ENCODE peak calls at places on chromosomes 4 and X, in nine cellular contexts. H is H1, T is osteoblast, G is IMR-90, O is astrocyte, P is fibroblast of lung, B is PC-3, U is neural progenitor cell, W is hepatocyte. A is an unnamed sample.

GRCh38 chr4:141563721-141564120 is 72.7 kb upstream of the IL15 start:
- DNase-seq in H (no peak), T (peak), G (no peak), O (no peak), P (no peak), B (peak), U (no peak), W (no peak), A (peak)

GRCh38 chr4:165058676-165059075 is 5.0 kb downstream of the TRIM75 start:
- DNase-seq in H (no peak), T (no peak), G (no peak), O (no peak), P (no peak), B (no peak), U (no peak), W (no peak), A (no peak)

GRCh38 chr4:17117746-17118145 is 219.3 kb upstream of the LDB2 start:
- DNase-seq in H (no peak), T (no peak), G (peak), O (peak), P (no peak), B (no peak), U (no peak), W (no peak), A (no peak)

GRCh38 chr4:127400736-127401346 is 231.9 kb upstream of the INTU start:
- DNase-seq in H (peak), T (peak), G (peak), O (peak), P (peak), B (peak), U (peak), W (peak), A (peak)

GRCh38 chr4:109419679-109420078 is 13.9 kb upstream of the SEC24B start:
- DNase-seq in H (no peak), T (no peak), G (no peak), O (peak), P (no peak), B (no peak), U (peak), W (no peak), A (no peak)

GRCh38 chr4:7842384-7843279 is 97.0 kb downstream of the AFAP1 start:
- DNase-seq in H (no peak), T (peak), G (peak), O (peak), P (peak), B (peak), U (no peak), W (peak), A (peak)

GRCh38 chr4:122117743-122118142 is 34.4 kb upstream of the BLTP1 start:
- DNase-seq in H (no peak), T (no peak), G (peak), O (no peak), P (peak), B (no peak), U (no peak), W (no peak), A (peak)

GRCh38 chr4:26248647-26249046 is 72.2 kb upstream of the RBPJ start:
- DNase-seq in H (no peak), T (no peak), G (peak), O (peak), P (peak), B (no peak), U (no peak), W (no peak), A (no peak)

GRCh38 chrX:81259008-81259713 is 57.3 kb downstream of the SH3BGRL start:
- DNase-seq in H (no peak), T (no peak), G (peak), O (peak), P (peak), B (no peak), U (no peak), W (no peak), A (no peak)

GRCh38 chr4:119025916-119026661 is 109.5 kb upstream of the MYOZ2 start:
- DNase-seq in H (no peak), T (peak), G (peak), O (peak), P (peak), B (peak), U (no peak), W (peak), A (peak)

DNA sequence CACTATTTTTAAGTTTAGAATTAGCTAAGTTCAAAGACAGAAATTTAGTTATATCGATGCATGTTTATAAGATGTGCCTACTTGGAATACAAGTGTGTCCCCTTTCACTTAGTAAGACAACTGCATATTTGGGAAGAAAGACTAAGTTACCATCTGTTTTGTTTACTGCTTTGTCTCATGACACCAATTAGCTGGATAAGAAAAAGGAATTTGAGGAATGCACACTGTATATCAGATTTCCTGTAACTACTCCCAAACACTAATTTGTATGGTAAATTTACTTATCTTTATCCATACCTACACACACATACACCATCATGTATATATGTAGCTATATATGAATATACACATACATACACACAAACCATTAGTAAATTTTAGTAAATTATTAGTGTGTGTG is 1442.8 kb upstream of the IGFBP7 start:
- DNase-seq in H (no peak), T (no peak), G (no peak), O (no peak), P (no peak), B (no peak), U (no peak), W (no peak), A (no peak)
- H2AFZ ChIP-seq in H (peak), T (no peak), G (no peak), O (no peak), P (no peak), B (no peak), U (no peak), W (no peak), A (no peak)

GRCh38 chr4:113355550-113356371 is 306.3 kb downstream of the ANK2 start:
- DNase-seq in H (no peak), T (peak), G (peak), O (peak), P (peak), B (peak), U (no peak), W (peak), A (peak)
- TF ChIP-seq CTCF in H (no peak), T (no peak), G (no peak), O (no peak), P (no peak), B (peak), U (no peak), W (no peak), A (peak)

GRCh38 chr4:123976285-123976684 is 579.7 kb downstream of the SPRY1 start:
- DNase-seq in H (no peak), T (no peak), G (peak), O (peak), P (peak), B (no peak), U (peak), W (no peak), A (no peak)
- H2AFZ ChIP-seq in H (peak), T (peak), G (peak), O (peak), P (peak), B (no peak), U (no peak), W (peak), A (peak)

GRCh38 chr4:163108614-163109013 is 58.1 kb downstream of the NAF1 start:
- DNase-seq in H (no peak), T (no peak), G (no peak), O (no peak), P (no peak), B (no peak), U (no peak), W (no peak), A (no peak)

GRCh38 chr4:163110442-163110841 is 56.2 kb downstream of the NAF1 start:
- DNase-seq in H (no peak), T (no peak), G (no peak), O (no peak), P (no peak), B (no peak), U (no peak), W (no peak), A (no peak)

GRCh38 chr4:163109967-163110366 is 56.7 kb downstream of the NAF1 start:
- DNase-seq in H (no peak), T (no peak), G (no peak), O (no peak), P (no peak), B (no peak), U (no peak), W (no peak), A (no peak)

GRCh38 chr4:163113921-163114703 is 52.6 kb downstream of the NAF1 start:
- DNase-seq in H (no peak), T (no peak), G (no peak), O (peak), P (no peak), B (no peak), U (no peak), W (no peak), A (no peak)

GRCh38 chr4:163111588-163111987 is 55.1 kb downstream of the NAF1 start:
- DNase-seq in H (no peak), T (no peak), G (peak), O (no peak), P (peak), B (peak), U (peak), W (peak), A (no peak)
- TF ChIP-seq CTCF in H (peak), T (peak), G (peak), O (peak), P (peak), B (peak), U (peak), W (peak), A (peak)

GRCh38 chrX:4239650-4240540 is 526.4 kb upstream of the PRKX start:
- DNase-seq in H (no peak), T (no peak), G (no peak), O (no peak), P (no peak), B (no peak), U (no peak), W (no peak), A (no peak)
- H2AFZ ChIP-seq in H (no peak), T (no peak), G (no peak), O (no peak), P (no peak), B (peak), U (peak), W (no peak), A (no peak)

GRCh38 chrX:19879742-19880378 is 7.5 kb downstream of the SH3KBP1 start:
- DNase-seq in H (no peak), T (no peak), G (no peak), O (no peak), P (no peak), B (no peak), U (no peak), W (no peak), A (no peak)
- TF ChIP-seq CTCF in H (no peak), T (no peak), G (no peak), O (no peak), P (no peak), B (no peak), U (no peak), W (no peak), A (no peak)

GRCh38 chrX:69362354-69362753 is 141.8 kb upstream of the NALF2 start:
- DNase-seq in H (no peak), T (no peak), G (no peak), O (no peak), P (no peak), B (no peak), U (no peak), W (no peak), A (no peak)
- H2AFZ ChIP-seq in H (no peak), T (peak), G (no peak), O (no peak), P (no peak), B (no peak), U (no peak), W (no peak), A (no peak)

A was measured in mammary epithelial cell.